ENCODE peak calls at places on chromosomes 2 and 18, in four cellular contexts. B is HepG2, T is HCT116, Q is H1. Y is an unnamed sample.

GRCh38 chr2:232925153-232925768 is 55.2 kb downstream of the SNORC start:
- DNase-seq in T (no peak), B (no peak), Q (no peak), Y (peak; percentile 23)

GRCh38 chr2:120142528-120143261 is 80.5 kb downstream of the TMEM185B start:
- DNase-seq in B (no peak), T (no peak), Q (no peak), Y (no peak)

GRCh38 chr2:16383411-16383810 is 282.2 kb downstream of the CYRIA start:
- DNase-seq in T (no peak), Q (no peak), B (no peak), Y (no peak)

GRCh38 chr2:134446431-134447091 is 192.7 kb downstream of the MGAT5 start:
- DNase-seq in Q (no peak), B (no peak), T (no peak), Y (no peak)

GRCh38 chr2:26475832-26476501 is 2.0 kb downstream of the OTOF start:
- DNase-seq in Q (no peak), B (no peak), T (no peak), Y (no peak)

GRCh38 chr18:36934884-36935283 is 106.0 kb downstream of the KIAA1328 start:
- DNase-seq in Q (no peak), T (no peak), B (no peak), Y (no peak)

GRCh38 chr2:174682578-174683391 is 81.5 kb downstream of the CHRNA1 start:
- DNase-seq in B (no peak), Q (no peak), T (no peak), Y (no peak)

GRCh38 chr2:241636182-241636982 is 576 bp downstream of the THAP4 start:
- DNase-seq in Q (no peak), T (no peak), B (peak; percentile 49), Y (peak; percentile 28)

GRCh38 chr18:59469463-59470180 is 110.6 kb upstream of the LMAN1 start:
- DNase-seq in B (no peak), Q (no peak), T (no peak), Y (no peak)

GRCh38 chr18:22172594-22173049 is 3.2 kb downstream of the GATA6 start:
- DNase-seq in T (no peak), B (no peak), Q (no peak), Y (no peak)

GRCh38 chr2:120620025-120620793 is 115.5 kb upstream of the GLI2 start:
- DNase-seq in B (no peak), Q (no peak), T (peak; percentile 15), Y (no peak)

GRCh38 chr2:127143851-127144782 is 37.2 kb upstream of the BIN1 start:
- DNase-seq in Q (no peak), T (peak; percentile 12), B (no peak), Y (no peak)

GRCh38 chr2:158501301-158501700 is 44.5 kb downstream of the PKP4 start:
- DNase-seq in T (no peak), B (no peak), Q (no peak), Y (no peak)

GRCh38 chr2:176186024-176186423 is 2.4 kb upstream of the HOXD1 start:
- DNase-seq in B (no peak), Q (no peak), T (no peak), Y (no peak)

GRCh38 chr2:176188218-176188968 is at the start of gene HOXD1:
- DNase-seq in T (no peak), Q (no peak), B (peak; percentile 71), Y (peak; percentile 94)

GRCh38 chr2:176188969-176189665 is 649 bp downstream of the HOXD1 start:
- DNase-seq in Q (no peak), T (no peak), B (no peak), Y (no peak)

GRCh38 chr2:176189666-176190641 is 1.5 kb downstream of the HOXD1 start:
- DNase-seq in B (no peak), Q (no peak), T (no peak), Y (no peak)

DNA sequence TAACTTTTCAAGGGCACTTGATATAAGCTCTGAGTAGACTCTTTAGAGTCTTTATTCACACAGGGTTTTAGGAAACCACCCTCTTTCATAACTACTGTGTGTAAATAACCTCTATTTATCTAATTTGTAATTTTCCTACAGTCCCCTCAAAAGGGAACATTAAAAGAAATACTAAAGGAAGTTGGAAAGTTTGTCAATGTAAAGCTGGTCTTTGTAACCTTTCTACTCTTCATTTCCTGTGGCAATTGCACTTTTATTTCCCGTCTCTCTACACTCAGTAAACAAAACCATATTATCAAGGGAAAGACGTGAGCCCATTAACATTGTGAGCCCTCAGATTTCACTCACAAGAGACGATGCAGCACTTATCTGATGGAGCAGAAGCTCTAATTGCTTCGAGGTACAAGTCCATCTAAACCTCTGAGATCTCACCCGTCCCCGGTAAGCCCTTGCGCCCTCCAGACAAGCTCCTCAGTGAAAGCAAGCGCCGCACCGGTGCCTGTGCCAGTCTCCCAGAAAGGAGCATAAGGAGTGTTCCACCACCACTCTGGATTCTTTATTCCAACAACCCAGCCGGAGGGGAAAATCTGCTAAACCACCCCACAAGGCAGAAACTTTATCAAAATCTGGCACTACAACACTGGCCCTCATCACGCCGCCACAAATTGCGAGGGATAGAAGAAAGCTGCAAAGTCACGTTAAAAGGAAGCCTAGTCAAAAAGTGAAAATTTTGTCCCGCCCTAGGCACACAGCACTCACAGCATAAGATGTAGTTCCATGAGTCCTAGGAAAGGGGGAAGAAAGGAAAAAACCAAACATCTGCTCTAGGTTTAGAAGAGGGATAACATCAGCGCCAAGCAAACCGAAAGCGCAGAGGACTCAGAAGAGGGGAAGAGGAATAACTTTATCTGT is 906 bp upstream of the HOXD1 start:
- DNase-seq in Q (no peak), T (no peak), B (peak; percentile 96), Y (peak; percentile 1)
- TF ChIP-seq JUND in Q (no peak), T (no peak), B (no peak), Y (no peak)

GRCh38 chr2:135745545-135745944 is 3.9 kb downstream of the UBXN4 start:
- DNase-seq in B (no peak), T (no peak), Q (no peak), Y (no peak)
- TF ChIP-seq JUND in B (no peak), T (no peak), Q (no peak), Y (no peak)

DNA sequence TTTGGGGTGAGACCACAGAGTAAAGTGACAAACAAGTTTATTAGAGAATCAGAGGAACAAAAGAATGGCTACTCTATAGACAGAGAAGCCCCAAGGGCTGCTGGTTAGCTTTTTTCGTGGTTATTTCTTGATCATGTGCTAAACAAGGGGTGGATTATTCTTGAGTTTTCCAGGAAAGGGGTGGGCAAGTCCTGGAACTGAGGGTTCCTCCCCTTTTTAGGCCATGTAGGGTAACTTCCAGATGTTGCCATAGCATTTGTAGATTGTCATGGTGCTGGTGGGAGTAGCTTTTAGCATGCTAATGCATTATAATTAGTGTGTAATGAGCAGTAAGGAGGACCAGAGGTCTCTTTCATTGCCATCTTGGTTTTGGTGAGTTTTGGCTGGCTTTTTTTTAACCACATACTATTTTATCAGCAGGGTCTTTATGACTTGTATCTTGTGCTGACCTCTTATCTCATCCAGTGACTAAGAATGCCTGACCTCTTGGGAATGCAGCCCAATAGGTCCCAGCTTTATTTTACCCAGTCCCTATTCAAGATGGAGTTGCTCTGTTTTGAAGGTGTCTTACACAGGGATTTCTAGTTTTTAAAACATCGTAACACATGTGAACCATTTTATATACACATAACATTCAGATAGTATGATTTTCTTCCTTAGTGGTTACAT is 77.8 kb downstream of the MYO1B start:
- DNase-seq in Q (no peak), B (no peak), T (no peak), Y (no peak)
- TF ChIP-seq JUND in Q (no peak), B (no peak), T (no peak), Y (no peak)

GRCh38 chr2:230939691-230940475 is 14.8 kb upstream of the GPR55 start:
- DNase-seq in Q (no peak), T (no peak), B (no peak), Y (no peak)
- TF ChIP-seq JUND in Q (no peak), T (no peak), B (no peak), Y (no peak)

GRCh38 chr2:216802516-216803265 is 57.2 kb downstream of the TNP1 start:
- DNase-seq in B (no peak), T (no peak), Q (no peak), Y (no peak)

GRCh38 chr2:216799873-216800421 is 59.9 kb downstream of the TNP1 start:
- DNase-seq in B (no peak), T (no peak), Q (no peak), Y (no peak)

GRCh38 chr2:216807861-216808272 is 52.0 kb downstream of the TNP1 start:
- DNase-seq in T (no peak), Q (no peak), B (no peak), Y (no peak)

GRCh38 chr2:216804357-216805350 is 55.2 kb downstream of the TNP1 start:
- DNase-seq in Q (no peak), B (no peak), T (no peak), Y (no peak)

GRCh38 chr2:216803803-216804202 is 56.1 kb downstream of the TNP1 start:
- DNase-seq in Q (no peak), B (no peak), T (no peak), Y (no peak)
- TF ChIP-seq JUND in Q (no peak), B (no peak), T (no peak), Y (no peak)

DNA sequence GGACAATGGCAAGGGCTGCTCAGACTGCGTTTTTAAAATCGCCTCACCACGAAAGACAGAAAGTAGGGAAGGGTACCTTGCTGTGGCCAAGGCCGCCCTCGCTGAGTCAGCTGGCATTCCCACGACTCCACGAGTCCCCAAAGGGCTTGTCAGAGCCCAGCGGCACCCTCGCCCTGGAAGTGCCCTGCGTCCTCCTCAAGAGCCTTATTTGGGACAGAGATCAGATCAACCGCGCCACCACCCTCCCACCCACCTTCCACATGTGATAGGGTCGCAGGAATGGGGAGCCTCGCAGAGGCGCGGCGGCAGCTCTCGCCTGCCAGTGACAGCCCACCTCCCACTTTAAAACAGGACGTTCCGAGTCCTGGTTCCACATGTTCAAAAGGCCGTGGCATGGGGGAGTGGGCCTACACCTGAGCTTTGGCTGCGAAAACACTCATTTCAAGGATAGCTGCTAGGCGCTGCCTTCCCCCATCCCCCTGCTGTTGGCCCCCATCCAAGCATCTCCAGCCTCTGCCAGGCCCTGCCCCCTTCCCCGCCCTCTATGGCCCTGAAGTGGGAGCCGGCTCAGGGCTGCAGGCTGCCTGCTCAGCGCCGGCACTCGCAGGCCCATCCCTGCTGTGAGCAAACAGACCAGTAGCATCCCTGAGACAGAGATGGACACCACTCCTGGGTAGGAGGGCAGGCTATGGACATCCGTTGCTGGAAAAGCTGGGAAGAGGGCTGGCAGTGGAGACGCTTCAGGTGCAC is 38.1 kb upstream of the ARHGEF4 start:
- DNase-seq in Q (no peak), B (no peak), T (no peak), Y (no peak)
- TF ChIP-seq JUND in Q (no peak), B (no peak), T (no peak), Y (no peak)